ENCODE peak calls at places on chromosome 18, in nine cellular contexts. U, F, N, R, O, B, M, W and S are unnamed samples.

GRCh38 chr18:48975817-48976649 is 25.3 kb upstream of the SMAD7 start:
- DNase-seq in U (no peak), F (peak; percentile 57), N (peak; percentile 74), R (peak; percentile 36), O (peak; percentile 57), B (peak; percentile 67), M (peak; percentile 72), W (peak; percentile 75), S (peak; percentile 89)

GRCh38 chr18:73244411-73244810 is 376.6 kb upstream of the NETO1 start:
- DNase-seq in U (no peak), F (peak; percentile 21), N (no peak), R (no peak), O (no peak), B (no peak), M (no peak), W (no peak), S (no peak)

GRCh38 chr18:48828713-48829442 is 121.9 kb downstream of the SMAD7 start:
- DNase-seq in U (peak; percentile 34), F (no peak), N (peak; percentile 39), R (no peak), O (no peak), B (no peak), M (no peak), W (peak; percentile 14), S (peak; percentile 49)

GRCh38 chr18:23178661-23179081 is 43.4 kb downstream of the CABLES1 start:
- DNase-seq in U (no peak), F (no peak), N (no peak), R (no peak), O (no peak), B (no peak), M (no peak), W (peak; percentile 67), S (no peak)

GRCh38 chr18:9132628-9133027 is 4.0 kb upstream of the ANKRD12 start:
- DNase-seq in U (no peak), F (no peak), N (no peak), R (no peak), O (no peak), B (no peak), M (no peak), W (no peak), S (no peak)

GRCh38 chr18:75854174-75854573 is 426.7 kb upstream of the SMIM21 start:
- DNase-seq in U (peak; percentile 55), F (no peak), N (no peak), R (no peak), O (no peak), B (peak; percentile 24), M (no peak), W (no peak), S (no peak)

GRCh38 chr18:51621103-51621969 is 423.9 kb upstream of the MEX3C start:
- DNase-seq in U (peak; percentile 58), F (peak; percentile 14), N (no peak), R (no peak), O (peak; percentile 28), B (peak; percentile 37), M (no peak), W (peak; percentile 41), S (peak; percentile 64)

GRCh38 chr18:70337139-70337972 is 48.5 kb downstream of the SOCS6 start:
- DNase-seq in U (peak; percentile 69), F (peak; percentile 88), N (no peak), R (no peak), O (no peak), B (peak; percentile 32), M (peak; percentile 20), W (peak; percentile 33), S (no peak)

GRCh38 chr18:49728542-49728941 is 84.8 kb downstream of the ACAA2 start:
- DNase-seq in U (peak; percentile 82), F (peak; percentile 60), N (peak; percentile 63), R (no peak), O (peak; percentile 45), B (peak; percentile 75), M (peak; percentile 26), W (peak; percentile 34), S (peak; percentile 70)

GRCh38 chr18:26480897-26481795 is 67.2 kb downstream of the KCTD1 start:
- DNase-seq in U (no peak), F (peak; percentile 89), N (no peak), R (no peak), O (no peak), B (no peak), M (no peak), W (no peak), S (no peak)

GRCh38 chr18:79609841-79610281 is 69.7 kb upstream of the CTDP1 start:
- DNase-seq in U (no peak), F (no peak), N (peak; percentile 35), R (no peak), O (peak; percentile 13), B (no peak), M (no peak), W (no peak), S (peak; percentile 58)

GRCh38 chr18:5431836-5432575 is 111.8 kb downstream of the EPB41L3 start:
- DNase-seq in U (no peak), F (no peak), N (no peak), R (no peak), O (no peak), B (no peak), M (no peak), W (no peak), S (no peak)

GRCh38 chr18:3236470-3236869 is 11.1 kb upstream of the MYL12A start:
- DNase-seq in U (no peak), F (no peak), N (no peak), R (no peak), O (no peak), B (no peak), M (no peak), W (no peak), S (no peak)

GRCh38 chr18:331231-331771 is 63.5 kb upstream of the THOC1 start:
- DNase-seq in U (no peak), F (no peak), N (no peak), R (no peak), O (no peak), B (no peak), M (no peak), W (no peak), S (no peak)

GRCh38 chr18:42192251-42193248 is 237.5 kb downstream of the PIK3C3 start:
- DNase-seq in U (no peak), F (peak; percentile 1), N (no peak), R (no peak), O (no peak), B (no peak), M (no peak), W (no peak), S (no peak)

GRCh38 chr18:22827216-22827615 is 105.9 kb upstream of the RBBP8 start:
- DNase-seq in U (no peak), F (peak; percentile 50), N (no peak), R (no peak), O (no peak), B (no peak), M (no peak), W (no peak), S (no peak)

GRCh38 chr18:37668971-37669747 is 103.6 kb upstream of the CELF4 start:
- DNase-seq in U (peak; percentile 65), F (no peak), N (no peak), R (no peak), O (no peak), B (no peak), M (no peak), W (no peak), S (no peak)

GRCh38 chr18:37533647-37534565 is 31.7 kb downstream of the CELF4 start:
- DNase-seq in U (no peak), F (no peak), N (no peak), R (no peak), O (no peak), B (no peak), M (no peak), W (no peak), S (no peak)

GRCh38 chr18:61743775-61744531 is 148.9 kb downstream of the RNF152 start:
- DNase-seq in U (no peak), F (peak; percentile 21), N (no peak), R (no peak), O (peak; percentile 32), B (no peak), M (no peak), W (no peak), S (no peak)

GRCh38 chr18:57780318-57781127 is 22.6 kb downstream of the ATP8B1 start:
- DNase-seq in U (no peak), F (peak; percentile 93), N (no peak), R (no peak), O (no peak), B (no peak), M (no peak), W (no peak), S (no peak)

GRCh38 chr18:10588975-10589374 is 63.1 kb downstream of the NAPG start:
- DNase-seq in U (no peak), F (no peak), N (no peak), R (no peak), O (no peak), B (no peak), M (no peak), W (no peak), S (no peak)
- H3K27ac ChIP-seq in U (no peak overlapping the region), F (no peak overlapping the region), N (no peak overlapping the region), R (no peak overlapping the region), O (no peak overlapping the region), B (no peak overlapping the region), M (no peak overlapping the region), W (no peak overlapping the region), S (no peak overlapping the region)

GRCh38 chr18:32057624-32058165 is 34.0 kb upstream of the RNF138 start:
- DNase-seq in U (peak; percentile 51), F (no peak), N (no peak), R (no peak), O (no peak), B (no peak), M (no peak), W (no peak), S (no peak)

GRCh38 chr18:32056613-32057358 is 34.9 kb upstream of the RNF138 start:
- DNase-seq in U (no peak), F (no peak), N (no peak), R (no peak), O (no peak), B (no peak), M (no peak), W (no peak), S (no peak)

GRCh38 chr18:32060026-32060425 is 31.6 kb upstream of the RNF138 start:
- DNase-seq in U (no peak), F (no peak), N (no peak), R (no peak), O (no peak), B (no peak), M (no peak), W (no peak), S (no peak)
- H3K4me1 ChIP-seq in U (peaks cover 3% of the 10 kb centered on the region), F (no peaks in the 10 kb centered on the region), N (peaks cover 6% of the 10 kb centered on the region), R (peaks cover 21% of the 10 kb centered on the region), O (peaks cover 3% of the 10 kb centered on the region), B (peaks cover 4% of the 10 kb centered on the region), M (no peaks in the 10 kb centered on the region), W (no peaks in the 10 kb centered on the region), S (no peaks in the 10 kb centered on the region)

DNA sequence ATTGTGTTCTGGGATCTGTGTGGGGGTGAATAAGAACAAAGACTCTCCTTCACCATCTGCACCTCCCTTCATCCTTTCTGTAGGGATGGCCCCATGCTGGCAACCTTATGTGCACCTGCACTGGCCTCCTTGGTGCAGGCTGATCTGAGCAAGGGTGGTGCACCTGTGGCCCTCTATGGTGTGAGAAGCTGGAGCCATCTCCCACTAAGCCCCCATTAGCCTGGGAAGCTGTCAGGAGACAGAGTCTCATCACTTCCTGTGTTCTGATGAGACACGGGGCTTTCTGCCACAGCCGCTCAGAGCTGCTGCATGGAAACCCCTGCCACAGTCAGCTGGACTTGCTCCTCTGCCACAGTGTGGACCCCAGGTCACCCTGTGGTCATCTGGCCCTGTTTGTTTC is 565.3 kb upstream of the SALL3 start:
- DNase-seq in U (no peak), F (no peak), N (no peak), R (no peak), O (no peak), B (no peak), M (no peak), W (no peak), S (no peak)
- H3K27me3 ChIP-seq in U (no peaks in the 10 kb centered on the region), F (no peaks in the 10 kb centered on the region), N (no peaks in the 10 kb centered on the region), R (no peaks in the 10 kb centered on the region), O (no peaks in the 10 kb centered on the region), B (no peaks in the 10 kb centered on the region), M (no peaks in the 10 kb centered on the region), W (no peaks in the 10 kb centered on the region), S (no peaks in the 10 kb centered on the region)

GRCh38 chr18:13465126-13465446 is 246.5 kb downstream of the LDLRAD4 start:
- DNase-seq in U (no peak), F (no peak), N (no peak), R (no peak), O (no peak), B (no peak), M (no peak), W (no peak), S (no peak)
- H3K27ac ChIP-seq in U (no peak overlapping the region), F (no peak overlapping the region), N (peak overlapping the region; percentile 39), R (peak overlapping the region; percentile 21), O (peak overlapping the region; percentile 57), B (peak overlapping the region; percentile 46), M (peak overlapping the region; percentile 53), W (no peak overlapping the region), S (peak overlapping the region; percentile 58)